ENCODE peak calls at places on chromosomes 7 and 10, in six cellular contexts. L is H1, J is H9, B is neural progenitor cell, K is HepG2, R is mammary epithelial cell. N is an unnamed sample.

GRCh38 chr10:25562547-25562946 is 371.5 kb upstream of the MYO3A start:
- DNase-seq in K (no peak), L (no peak), R (no peak), B (no peak), J (no peak), N (no peak)

GRCh38 chr10:1272079-1272478 is 215.9 kb downstream of the WDR37 start:
- DNase-seq in L (no peak), B (no peak), R (no peak), J (no peak), K (no peak), N (no peak)

GRCh38 chr10:62244785-62245595 is 23.7 kb downstream of the RTKN2 start:
- DNase-seq in L (no peak), J (no peak), K (peak; percentile 67), R (peak; percentile 70), B (peak; percentile 60), N (no peak)

GRCh38 chr10:16384064-16384463 is 52.7 kb upstream of the PTER start:
- DNase-seq in J (no peak), K (no peak), L (no peak), R (no peak), B (no peak), N (no peak)

GRCh38 chr7:16619979-16620408 is 25.6 kb downstream of the ANKMY2 start:
- DNase-seq in K (no peak), R (no peak), B (no peak), J (no peak), L (no peak), N (no peak)

GRCh38 chr10:93464826-93465388 is 17.2 kb downstream of the MYOF start:
- DNase-seq in L (no peak), R (no peak), B (no peak), J (no peak), K (no peak), N (no peak)

GRCh38 chr10:63576501-63576900 is 55.3 kb downstream of the REEP3 start:
- DNase-seq in R (no peak), K (no peak), B (no peak), L (no peak), J (no peak), N (no peak)

GRCh38 chr10:132239126-132240031 is 52.6 kb downstream of the DPYSL4 start:
- DNase-seq in L (no peak), K (no peak), J (no peak), B (peak; percentile 33), R (no peak), N (peak; percentile 79)

GRCh38 chr7:2619120-2619519 is 12.7 kb upstream of the TTYH3 start:
- DNase-seq in R (no peak), B (no peak), L (no peak), K (no peak), J (no peak), N (peak; percentile 94)

GRCh38 chr7:41996381-41997035 is 240.5 kb downstream of the GLI3 start:
- DNase-seq in K (no peak), L (no peak), J (no peak), R (peak; percentile 83), B (no peak), N (no peak)

GRCh38 chr10:90865400-90865799 is 6.4 kb upstream of the RPP30 start:
- DNase-seq in R (no peak), L (no peak), K (no peak), J (no peak), B (no peak), N (no peak)

GRCh38 chr10:90860790-90861189 is 3.0 kb upstream of the HTR7 start:
- DNase-seq in L (no peak), R (no peak), J (no peak), B (no peak), K (no peak), N (no peak)

GRCh38 chr10:90866050-90866598 is 5.7 kb upstream of the RPP30 start:
- DNase-seq in K (no peak), J (no peak), L (no peak), R (no peak), B (no peak), N (no peak)

GRCh38 chr10:90859321-90859751 is 1.5 kb upstream of the HTR7 start:
- DNase-seq in R (peak; percentile 91), L (no peak), J (no peak), B (no peak), K (peak; percentile 13), N (peak; percentile 79)

DNA sequence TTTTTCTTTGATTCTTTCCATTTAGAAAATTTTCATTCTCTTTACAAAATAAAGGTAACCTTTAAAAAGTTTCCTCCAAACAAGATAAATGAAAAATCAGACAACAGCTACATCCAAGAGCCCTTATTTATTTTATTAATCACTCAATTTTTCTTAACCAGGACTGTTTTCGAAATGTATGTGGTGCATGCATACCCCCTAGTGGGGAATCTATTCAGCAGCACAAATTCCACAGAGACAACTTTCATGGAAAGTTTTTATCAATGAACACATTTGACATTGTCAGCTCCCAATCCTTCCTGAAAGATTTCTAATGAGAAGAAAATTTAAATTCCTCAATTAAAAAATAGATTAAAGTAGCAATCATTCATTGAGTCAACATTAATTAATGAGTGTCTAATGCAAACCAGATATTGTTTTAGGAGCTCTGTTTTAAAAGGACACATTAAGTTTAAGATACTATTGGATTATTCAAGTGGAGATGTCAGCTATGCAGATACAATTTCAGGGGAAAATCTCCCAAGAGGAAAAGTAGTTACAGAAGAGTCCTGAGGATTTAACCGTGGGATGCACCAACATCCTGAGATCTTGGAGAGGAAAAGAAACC is 5.2 kb upstream of the HTR7 start:
- DNase-seq in L (no peak), K (peak; percentile 16), R (peak; percentile 35), J (no peak), B (peak; percentile 17), N (no peak)
- H3K4me2 ChIP-seq in L (no peak overlapping the region), K (no peak overlapping the region), R (no peak overlapping the region), J (no peak overlapping the region), B (no peak overlapping the region), N (no peak overlapping the region)

GRCh38 chr7:155360495-155361362 is 63.1 kb downstream of the INSIG1 start:
- DNase-seq in L (no peak), R (no peak), J (no peak), K (no peak), B (no peak), N (no peak)
- H3K27me3 ChIP-seq in L (peaks cover 3% of the 10 kb centered on the region), R (peaks cover 6% of the 10 kb centered on the region), J (peaks cover 5% of the 10 kb centered on the region), K (peaks cover 74% of the 10 kb centered on the region), B (peaks cover 100% of the 10 kb centered on the region), N (peaks cover 40% of the 10 kb centered on the region)

GRCh38 chr10:124461642-124462347 is at the start of gene LHPP:
- DNase-seq in R (peak; percentile 83), J (peak; percentile 83), B (peak; percentile 85), L (peak; percentile 92), K (peak; percentile 54), N (peak; percentile 100)

GRCh38 chr10:124464028-124464751 is 2.6 kb downstream of the LHPP start:
- DNase-seq in J (no peak), B (no peak), R (no peak), K (no peak), L (no peak), N (no peak)

GRCh38 chr10:124465003-124465776 is 3.6 kb downstream of the LHPP start:
- DNase-seq in R (no peak), B (no peak), L (no peak), J (no peak), K (no peak), N (peak; percentile 73)

GRCh38 chr10:124460144-124460543 is 1.5 kb upstream of the LHPP start:
- DNase-seq in J (no peak), B (no peak), L (no peak), K (no peak), R (no peak), N (no peak)

GRCh38 chr10:124462348-124462695 is 699 bp downstream of the LHPP start:
- DNase-seq in B (no peak), K (no peak), J (no peak), L (no peak), R (no peak), N (no peak)
- H3K4me2 ChIP-seq in B (peak overlapping the region; percentile 75), K (peak overlapping the region; percentile 91), J (peak overlapping the region; percentile 47), L (peak overlapping the region; percentile 59), R (peak overlapping the region; percentile 88), N (peak overlapping the region; percentile 83)

DNA sequence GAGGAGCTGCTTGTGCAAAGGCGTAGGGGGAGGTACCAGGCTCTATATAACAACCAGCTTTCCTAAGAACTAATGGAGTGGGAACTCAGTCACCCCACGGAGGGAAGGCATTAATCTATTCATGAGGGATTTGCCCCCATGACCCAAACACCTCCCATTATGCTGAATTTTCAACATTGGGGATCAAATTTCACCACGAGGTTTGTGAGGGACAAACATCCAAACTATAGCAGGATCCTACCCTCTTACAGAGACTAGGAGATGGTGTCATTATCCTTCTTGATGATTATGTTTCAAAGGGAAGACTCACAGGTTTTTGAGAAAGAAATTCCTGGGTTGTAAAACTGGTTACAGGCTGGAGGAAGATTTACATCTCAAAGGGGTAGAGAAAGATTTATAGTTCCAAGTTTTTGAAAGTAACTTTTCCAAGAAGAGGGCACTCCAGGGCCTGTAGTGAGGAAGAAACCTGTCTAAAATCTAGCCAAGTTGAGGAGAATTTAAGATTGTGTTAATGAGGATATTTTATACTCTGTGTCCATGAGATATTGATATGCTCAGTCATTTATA is 294.9 kb upstream of the DKK1 start:
- DNase-seq in R (no peak), K (no peak), L (no peak), J (no peak), B (peak; percentile 46), N (no peak)
- H3K27me3 ChIP-seq in R (no peaks in the 10 kb centered on the region), K (no peaks in the 10 kb centered on the region), L (no peaks in the 10 kb centered on the region), J (no peaks in the 10 kb centered on the region), B (no peaks in the 10 kb centered on the region), N (no peaks in the 10 kb centered on the region)

N was measured in osteoblast.